ENCODE peak calls at places on chromosomes 3 and 15, in seven cellular contexts. P is BJ, J is renal cortical epithelial cell, G is GM03348, M is GM20000, O is lower lobe of right lung, U is endothelial cell. R is an unnamed sample.

GRCh38 chr3:133663569-133664313 is 2.0 kb upstream of the TOPBP1 start:
- DNase-seq in P (no peak), J (peak), G (peak), M (peak), O (no peak), U (peak), R (peak)

GRCh38 chr3:42654331-42655201 is 1.1 kb downstream of the ZBTB47 start:
- DNase-seq in P (no peak), J (no peak), G (peak), M (peak), O (no peak), U (peak), R (no peak)

GRCh38 chr3:24678441-24678865 is 183.8 kb upstream of the THRB start:
- DNase-seq in P (peak), J (peak), G (peak), M (no peak), O (no peak), U (no peak), R (peak)

GRCh38 chr3:76369170-76369569 is 583.8 kb upstream of the ZNF717 start:
- DNase-seq in P (no peak), J (peak), G (no peak), M (no peak), O (no peak), U (no peak), R (peak)

GRCh38 chr15:78763111-78763795 is 48.0 kb downstream of the ADAMTS7 start:
- DNase-seq in P (no peak), J (no peak), G (no peak), M (no peak), O (peak), U (no peak), R (no peak)

GRCh38 chr3:134331811-134332199 is 42.4 kb downstream of the AMOTL2 start:
- DNase-seq in P (no peak), J (no peak), G (peak), M (no peak), O (no peak), U (no peak), R (no peak)

GRCh38 chr3:131163-131889 is 65.2 kb upstream of the CHL1 start:
- DNase-seq in P (no peak), J (no peak), G (no peak), M (no peak), O (no peak), U (no peak), R (no peak)

GRCh38 chr3:61913657-61914056 is 352.3 kb downstream of the PTPRG start:
- DNase-seq in P (no peak), J (no peak), G (no peak), M (no peak), O (no peak), U (no peak), R (peak)

GRCh38 chr15:67927501-67928156 is 87.8 kb upstream of the RNU6-1 start:
- DNase-seq in P (peak), J (peak), G (peak), M (no peak), O (peak), U (no peak), R (peak)

R was measured in kidney glomerular epithelial cell.